ENCODE peak calls at places on chromosome 22, in ten cellular contexts. W is thyroid gland, T is cardiac muscle cell, E is foreskin keratinocyte, J is dorsolateral prefrontal cortex, R is WTC11, D is AG09309, L is lower leg skin, X is heart right ventricle, N is fibroblast of lung. Y is an unnamed sample.

GRCh38 chr22:36334838-36335603 is 52.7 kb downstream of the MYH9 start:
- DNase-seq in J (peak), E (no peak), W (peak), N (peak), R (no peak), L (no peak), D (no peak), T (no peak), X (no peak), Y (peak)

GRCh38 chr22:21857501-21857914 is 9.9 kb downstream of the MAPK1 start:
- DNase-seq in D (no peak), T (no peak), W (no peak), R (no peak), L (no peak), X (no peak), N (no peak), J (no peak), E (no peak), Y (no peak)

GRCh38 chr22:31241200-31241599 is 29.1 kb downstream of the LIMK2 start:
- DNase-seq in D (no peak), N (peak), J (no peak), R (no peak), E (no peak), W (no peak), T (no peak), L (no peak), X (no peak), Y (no peak)

GRCh38 chr22:26086359-26086758 is 82.9 kb upstream of the SEZ6L start:
- DNase-seq in L (no peak), R (no peak), X (no peak), E (no peak), W (no peak), D (no peak), T (no peak), N (no peak), J (no peak), Y (no peak)

GRCh38 chr22:35622132-35622913 is 5.2 kb upstream of the MB start:
- DNase-seq in D (no peak), L (peak), R (peak), N (no peak), E (no peak), T (peak), J (no peak), W (peak), X (peak), Y (no peak)

GRCh38 chr22:50545522-50546325 is at the start of gene KLHDC7B:
- DNase-seq in E (no peak), L (no peak), T (no peak), X (no peak), J (no peak), D (no peak), R (no peak), W (no peak), N (no peak), Y (peak)

GRCh38 chr22:31911565-31912401 is 32.6 kb upstream of the YWHAH start:
- DNase-seq in R (no peak), W (no peak), X (no peak), T (no peak), D (no peak), J (no peak), L (no peak), E (no peak), N (no peak), Y (no peak)

GRCh38 chr22:44691796-44692661 is 10.0 kb upstream of the PRR5 start:
- DNase-seq in J (no peak), R (peak), T (no peak), D (no peak), L (no peak), N (no peak), W (no peak), X (no peak), E (no peak), Y (no peak)

GRCh38 chr22:48901324-48901723 is 926.3 kb downstream of the BRD1 start:
- DNase-seq in T (no peak), X (no peak), R (no peak), E (no peak), N (no peak), W (no peak), L (no peak), D (no peak), J (no peak), Y (no peak)

GRCh38 chr22:27393371-27393770 is 408.2 kb downstream of the MN1 start:
- DNase-seq in N (no peak), W (no peak), X (no peak), L (no peak), R (no peak), D (no peak), T (no peak), J (no peak), E (peak), Y (no peak)

GRCh38 chr22:47654922-47655451 is 892.5 kb downstream of the TBC1D22A start:
- DNase-seq in D (no peak), J (no peak), R (no peak), T (no peak), L (no peak), X (no peak), N (no peak), W (no peak), E (no peak), Y (no peak)

GRCh38 chr22:28006271-28006670 is 87.2 kb upstream of the PITPNB start:
- DNase-seq in R (no peak), N (peak), E (no peak), T (no peak), J (no peak), L (no peak), D (no peak), W (no peak), X (no peak), Y (no peak)

GRCh38 chr22:38958359-38958943 is 1.0 kb downstream of the APOBEC3A start:
- DNase-seq in R (no peak), J (no peak), N (no peak), E (no peak), W (no peak), X (no peak), D (no peak), T (no peak), L (no peak), Y (no peak)

GRCh38 chr22:27718186-27719032 is 83.1 kb downstream of the MN1 start:
- DNase-seq in L (peak), T (peak), R (no peak), X (peak), E (peak), N (peak), J (no peak), D (peak), W (peak), Y (no peak)

GRCh38 chr22:31556627-31557203 is 60.4 kb downstream of the SFI1 start:
- DNase-seq in E (no peak), L (no peak), J (no peak), T (peak), N (peak), R (no peak), W (no peak), D (no peak), X (no peak), Y (no peak)

GRCh38 chr22:38823076-38823475 is 20.8 kb downstream of the NPTXR start:
- DNase-seq in L (no peak), N (no peak), D (no peak), J (no peak), X (no peak), R (no peak), E (no peak), W (no peak), T (no peak), Y (no peak)

DNA sequence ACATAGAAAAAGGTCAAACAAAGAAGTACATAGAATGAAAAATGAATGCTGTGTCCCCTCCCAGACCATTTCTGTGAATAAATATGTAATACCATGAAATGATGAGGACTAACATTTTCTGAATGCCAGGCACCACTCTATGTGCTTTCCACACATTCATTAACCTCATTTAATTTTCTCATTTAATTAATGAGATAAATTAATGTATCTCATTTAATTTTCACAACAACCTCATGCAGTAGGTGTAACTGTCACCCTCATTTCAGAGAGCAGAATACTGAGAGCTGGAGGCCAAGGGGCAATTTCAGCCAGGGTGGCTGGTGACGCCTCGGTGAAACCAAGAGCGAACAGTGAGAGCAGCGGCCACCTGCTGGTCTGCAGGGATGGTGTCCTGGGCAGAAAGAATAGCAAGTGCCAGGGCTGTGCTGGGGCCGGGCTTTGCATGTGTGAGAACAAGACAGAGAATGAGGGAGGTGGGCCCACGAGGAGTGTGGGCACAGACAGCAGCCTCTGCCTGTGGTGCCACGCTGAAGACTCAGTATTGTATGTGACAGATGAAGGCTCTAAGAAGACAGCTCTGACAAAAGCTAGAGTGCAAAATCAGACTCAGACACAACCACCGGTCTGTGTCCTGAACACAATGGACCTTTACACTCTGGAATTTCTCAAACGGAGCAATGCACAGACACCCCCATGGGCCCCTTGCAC is 1.8 kb upstream of the SERPIND1 start:
- DNase-seq in L (no peak), N (no peak), X (no peak), T (peak), E (no peak), J (no peak), D (no peak), W (no peak), R (peak), Y (no peak)
- TF ChIP-seq CTCF in L (no peak), N (no peak), X (no peak), T (no peak), E (peak), J (no peak), D (no peak), W (no peak), R (no peak), Y (no peak)

GRCh38 chr22:33600595-33600994 is 319.7 kb downstream of the LARGE1 start:
- DNase-seq in D (no peak), W (no peak), R (no peak), J (no peak), E (no peak), X (no peak), T (no peak), L (no peak), N (no peak), Y (no peak)
- TF ChIP-seq CTCF in D (no peak), W (no peak), R (no peak), J (no peak), E (no peak), X (no peak), T (no peak), L (no peak), N (no peak), Y (no peak)

GRCh38 chr22:37681556-37682049 is 4.5 kb upstream of the NOL12 start:
- DNase-seq in X (peak), N (peak), E (no peak), J (peak), L (peak), T (peak), D (peak), R (peak), W (peak), Y (peak)
- TF ChIP-seq CTCF in X (peak), N (peak), E (peak), J (peak), L (no peak), T (peak), D (peak), R (peak), W (peak), Y (peak)

DNA sequence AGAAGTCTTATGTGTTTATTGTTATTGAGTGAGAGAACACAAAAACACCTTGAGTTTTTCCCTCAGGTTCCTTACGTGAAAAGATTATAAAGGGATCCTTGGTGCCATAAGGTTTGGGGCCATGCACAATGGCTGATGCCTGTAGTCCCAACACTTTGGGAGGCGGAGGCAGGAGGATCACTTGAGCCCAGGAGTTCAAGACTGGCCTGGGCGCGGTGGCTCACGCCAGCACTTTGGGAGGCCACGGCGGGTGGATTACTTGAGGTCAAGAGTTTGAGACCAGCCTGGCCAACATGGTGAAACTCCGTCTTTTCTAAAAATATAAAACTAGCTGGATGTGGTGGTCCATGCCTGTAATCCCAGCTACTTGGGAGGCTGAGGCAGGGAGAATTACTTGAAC is 5.4 kb downstream of the SMDT1 start:
- DNase-seq in R (no peak), L (no peak), X (no peak), E (no peak), D (no peak), N (no peak), W (no peak), J (no peak), T (no peak), Y (no peak)
- TF ChIP-seq CTCF in R (no peak), L (no peak), X (no peak), E (no peak), D (no peak), N (no peak), W (no peak), J (no peak), T (no peak), Y (no peak)

GRCh38 chr22:23180893-23181762 is 819 bp downstream of the BCR start:
- DNase-seq in J (no peak), X (no peak), T (peak), D (no peak), N (no peak), W (no peak), E (no peak), L (no peak), R (no peak), Y (peak)
- TF ChIP-seq CTCF in J (no peak), X (no peak), T (no peak), D (no peak), N (no peak), W (no peak), E (no peak), L (no peak), R (no peak), Y (no peak)

GRCh38 chr22:43050995-43051394 is 36.0 kb upstream of the PACSIN2 start:
- DNase-seq in N (no peak), W (no peak), J (no peak), L (no peak), X (no peak), E (no peak), R (peak), D (no peak), T (no peak), Y (no peak)

GRCh38 chr22:43057641-43058040 is 31.6 kb downstream of the TTLL1 start:
- DNase-seq in X (no peak), W (no peak), D (no peak), N (no peak), E (no peak), T (no peak), L (no peak), J (no peak), R (no peak), Y (no peak)

GRCh38 chr22:43047605-43048004 is 32.7 kb upstream of the PACSIN2 start:
- DNase-seq in R (no peak), E (no peak), N (no peak), J (no peak), D (no peak), L (no peak), W (no peak), X (no peak), T (no peak), Y (no peak)

DNA sequence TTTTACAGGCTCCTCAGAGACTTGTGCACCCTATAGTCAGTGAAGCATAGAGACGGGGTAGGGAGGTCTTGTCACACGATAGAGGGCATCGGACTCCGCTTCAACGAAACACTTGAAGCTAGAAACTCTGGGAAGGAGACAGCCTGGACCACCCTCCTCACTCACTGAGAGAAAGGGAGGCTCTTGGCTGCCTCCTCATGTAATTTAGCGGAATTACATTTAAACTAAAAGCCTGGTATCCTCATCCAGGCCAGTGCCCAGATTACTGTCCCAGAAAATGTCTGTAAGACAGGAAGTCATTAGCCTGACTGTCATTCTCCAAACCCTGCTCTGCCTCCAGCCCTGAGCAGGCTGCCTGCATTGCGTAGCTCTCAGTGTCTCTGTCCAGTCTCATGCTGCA is 36.0 kb downstream of the TTLL1 start:
- DNase-seq in N (no peak), W (no peak), D (no peak), J (no peak), X (no peak), T (no peak), R (peak), E (no peak), L (no peak), Y (no peak)
- TF ChIP-seq CTCF in N (no peak), W (no peak), D (no peak), J (no peak), X (no peak), T (peak), R (peak), E (peak), L (no peak), Y (peak)

GRCh38 chr22:37781434-37782059 is 26.2 kb upstream of the GCAT start:
- DNase-seq in L (no peak), D (no peak), W (peak), E (no peak), X (no peak), R (peak), J (no peak), N (no peak), T (no peak), Y (no peak)

GRCh38 chr22:37784829-37785495 is 22.8 kb upstream of the GCAT start:
- DNase-seq in E (no peak), J (no peak), X (no peak), W (peak), R (no peak), T (no peak), L (no peak), D (no peak), N (no peak), Y (no peak)

GRCh38 chr22:37778370-37779009 is 29.2 kb upstream of the GCAT start:
- DNase-seq in L (no peak), E (no peak), J (no peak), W (peak), N (no peak), X (no peak), T (no peak), D (no peak), R (no peak), Y (no peak)

GRCh38 chr22:37777122-37777687 is 30.5 kb upstream of the GCAT start:
- DNase-seq in R (no peak), N (peak), L (peak), E (peak), X (peak), T (no peak), J (no peak), W (peak), D (peak), Y (no peak)

GRCh38 chr22:37782340-37783168 is 25.2 kb upstream of the GCAT start:
- DNase-seq in N (peak), X (no peak), R (no peak), T (no peak), L (no peak), D (no peak), W (no peak), J (no peak), E (no peak), Y (no peak)
- TF ChIP-seq CTCF in N (no peak), X (no peak), R (no peak), T (no peak), L (no peak), D (no peak), W (no peak), J (no peak), E (no peak), Y (no peak)

GRCh38 chr22:19857382-19857781 is 2.7 kb upstream of the GNB1L start:
- DNase-seq in N (no peak), E (no peak), R (no peak), D (no peak), J (no peak), W (no peak), X (no peak), T (no peak), L (no peak), Y (no peak)

GRCh38 chr22:19854778-19855503 is at the start of the genes GNB1L and RTL10:
- DNase-seq in R (peak), N (peak), D (peak), X (peak), J (peak), T (peak), E (peak), W (peak), L (peak), Y (peak)

GRCh38 chr22:19853058-19853878 is 1.4 kb downstream of the GNB1L start:
- DNase-seq in D (no peak), T (no peak), R (no peak), L (peak), N (no peak), W (peak), E (no peak), X (no peak), J (no peak), Y (no peak)

GRCh38 chr22:19853879-19854777 is 546 bp downstream of the GNB1L start:
- DNase-seq in W (no peak), X (no peak), L (peak), N (no peak), R (peak), D (no peak), T (no peak), J (no peak), E (no peak), Y (peak)

GRCh38 chr22:19855504-19856409 is 1.1 kb upstream of the GNB1L start:
- DNase-seq in R (peak), T (no peak), E (no peak), J (no peak), L (peak), W (peak), N (peak), X (no peak), D (no peak), Y (peak)
- TF ChIP-seq CTCF in R (no peak), T (no peak), E (no peak), J (no peak), L (no peak), W (no peak), N (no peak), X (no peak), D (no peak), Y (no peak)

DNA sequence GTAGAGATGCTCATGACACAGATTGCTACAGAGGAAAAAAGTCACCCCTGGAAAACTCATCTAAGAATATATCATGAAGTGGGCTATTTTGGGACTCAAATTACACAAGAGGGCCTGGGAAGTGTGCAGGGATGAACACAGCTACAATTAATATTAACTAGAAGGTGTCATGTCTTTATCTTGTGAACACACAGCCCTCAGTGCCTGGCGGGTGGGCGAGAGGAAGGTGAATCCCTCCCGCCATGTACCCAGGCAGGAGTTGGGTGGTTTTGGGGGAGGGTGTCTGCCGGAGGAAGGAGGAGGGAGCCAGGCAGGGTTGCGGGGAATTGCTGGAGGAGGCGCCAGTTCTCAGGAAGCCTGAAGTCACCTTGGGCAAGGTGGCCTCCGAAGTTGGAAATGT is 5.1 kb upstream of the FAM83F start:
- DNase-seq in W (no peak), E (no peak), R (no peak), D (no peak), J (no peak), T (no peak), L (no peak), X (no peak), N (no peak), Y (no peak)
- TF ChIP-seq CTCF in W (no peak), E (no peak), R (no peak), D (no peak), J (no peak), T (no peak), L (no peak), X (no peak), N (no peak), Y (no peak)

Y was measured in activated CD8-positive, alpha-beta T cell treated with anti-CD3 and anti-CD28 coated beads for 36 hours.